ENCODE peak calls at places on chromosomes 7 and 10, in eight cellular contexts. I is lung, F is A549, W is Peyer's patch, P is gastrocnemius medialis, N is body of pancreas, K is suprapubic skin, V is uterus. T is an unnamed sample. For H3K4me1, the result is how much of the 10 kb centered on the place peaks cover.

GRCh38 chr7:82595176-82595575 is 151.6 kb upstream of the CACNA2D1 start:
- DNase-seq in I (no peak), F (no peak), W (no peak), P (no peak), N (no peak), K (no peak), V (no peak), T (no peak)

GRCh38 chr10:68081916-68082315 is 6.8 kb upstream of the HERC4 start:
- DNase-seq in I (no peak), F (no peak), W (no peak), P (no peak), N (no peak), K (no peak), V (no peak), T (no peak)

GRCh38 chr7:68176974-68177373 is 1180.3 kb downstream of the TYW1 start:
- DNase-seq in I (peak), F (peak), W (no peak), P (peak), N (peak), K (no peak), V (no peak), T (peak)

GRCh38 chr10:408223-408622 is 273.0 kb downstream of the ZMYND11 start:
- DNase-seq in I (no peak), F (no peak), W (no peak), P (no peak), N (no peak), K (no peak), V (no peak), T (no peak)

GRCh38 chr7:23075571-23075970 is 30.0 kb upstream of the KLHL7 start:
- DNase-seq in I (no peak), F (no peak), W (no peak), P (no peak), N (no peak), K (no peak), V (no peak), T (no peak)

GRCh38 chr7:131111-132094 is 61.0 kb upstream of the FAM20C start:
- DNase-seq in I (no peak), F (no peak), W (no peak), P (no peak), N (peak), K (no peak), V (peak), T (peak)

GRCh38 chr10:86017841-86018734 is 348.5 kb downstream of the GRID1 start:
- DNase-seq in I (peak), F (no peak), W (no peak), P (peak), N (peak), K (no peak), V (no peak), T (no peak)

GRCh38 chr10:115856580-115856979 is 416.4 kb downstream of the GFRA1 start:
- DNase-seq in I (no peak), F (no peak), W (no peak), P (no peak), N (no peak), K (no peak), V (no peak), T (no peak)

GRCh38 chr7:103870664-103871063 is 118.8 kb downstream of the RELN start:
- DNase-seq in I (no peak), F (no peak), W (no peak), P (no peak), N (no peak), K (no peak), V (no peak), T (no peak)

GRCh38 chr7:131501930-131502685 is 54.3 kb downstream of the PODXL start:
- DNase-seq in I (no peak), F (no peak), W (no peak), P (no peak), N (no peak), K (no peak), V (no peak), T (no peak)

GRCh38 chr10:93072713-93073538 is 767 bp upstream of the CYP26A1 start:
- DNase-seq in I (no peak), F (no peak), W (no peak), P (no peak), N (no peak), K (no peak), V (no peak), T (no peak)

GRCh38 chr7:137820677-137821420 is 25.9 kb downstream of the DGKI start:
- DNase-seq in I (peak), F (no peak), W (no peak), P (no peak), N (peak), K (no peak), V (peak), T (peak)

GRCh38 chr10:4196948-4197390 is 412.0 kb upstream of the KLF6 start:
- DNase-seq in I (no peak), F (no peak), W (no peak), P (no peak), N (no peak), K (no peak), V (no peak), T (no peak)

GRCh38 chr10:96860631-96861277 is 28.7 kb downstream of the LCOR start:
- DNase-seq in I (no peak), F (no peak), W (no peak), P (no peak), N (no peak), K (no peak), V (no peak), T (no peak)
- H3K4me1 ChIP-seq in I (under half), F (under half), W (under half), P (half or more), N (half or more), K (under half), V (under half), T (under half)

DNA sequence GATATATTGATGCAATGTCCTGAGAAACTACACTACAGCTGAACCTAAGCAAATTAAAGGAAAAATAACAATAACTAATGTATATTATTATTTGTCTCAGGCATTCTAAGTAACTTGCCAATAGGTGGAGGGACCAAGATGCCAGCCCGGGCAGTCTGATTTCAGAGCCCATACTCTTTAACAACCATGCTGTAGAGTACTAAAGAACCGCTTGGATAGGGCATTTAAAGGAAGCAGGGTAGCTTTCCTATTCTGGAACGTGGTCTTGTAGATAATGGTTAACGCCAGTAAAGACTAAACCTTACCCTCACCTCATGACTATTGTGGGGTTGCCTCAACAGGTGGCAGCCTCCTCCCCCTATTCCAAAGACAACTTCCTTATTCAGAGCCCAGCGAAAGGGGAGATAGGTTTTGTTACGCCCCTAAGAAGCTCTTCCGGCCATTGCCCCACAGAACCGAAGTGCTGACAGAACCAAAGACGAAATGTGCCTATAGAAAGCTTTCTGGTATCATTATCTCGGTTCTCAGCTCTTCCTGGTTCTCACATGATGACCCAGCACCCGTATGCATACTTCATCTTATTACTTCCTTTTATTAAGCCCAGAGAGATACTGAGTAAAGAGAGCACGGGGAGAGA is 707 bp upstream of the C1GALT1 start:
- DNase-seq in I (peak), F (peak), W (peak), P (no peak), N (peak), K (no peak), V (peak), T (peak)
- TF ChIP-seq CTCF in I (no peak), F (peak), W (no peak), P (no peak), N (no peak), K (no peak), V (no peak), T (no peak)

GRCh38 chr10:118308664-118309063 is 33.5 kb downstream of the FAM204A start:
- DNase-seq in I (no peak), F (no peak), W (no peak), P (no peak), N (no peak), K (no peak), V (no peak), T (no peak)
- H3K27ac ChIP-seq in I (no peak), F (no peak), W (no peak), P (no peak), N (no peak), K (no peak), V (peak), T (peak)

DNA sequence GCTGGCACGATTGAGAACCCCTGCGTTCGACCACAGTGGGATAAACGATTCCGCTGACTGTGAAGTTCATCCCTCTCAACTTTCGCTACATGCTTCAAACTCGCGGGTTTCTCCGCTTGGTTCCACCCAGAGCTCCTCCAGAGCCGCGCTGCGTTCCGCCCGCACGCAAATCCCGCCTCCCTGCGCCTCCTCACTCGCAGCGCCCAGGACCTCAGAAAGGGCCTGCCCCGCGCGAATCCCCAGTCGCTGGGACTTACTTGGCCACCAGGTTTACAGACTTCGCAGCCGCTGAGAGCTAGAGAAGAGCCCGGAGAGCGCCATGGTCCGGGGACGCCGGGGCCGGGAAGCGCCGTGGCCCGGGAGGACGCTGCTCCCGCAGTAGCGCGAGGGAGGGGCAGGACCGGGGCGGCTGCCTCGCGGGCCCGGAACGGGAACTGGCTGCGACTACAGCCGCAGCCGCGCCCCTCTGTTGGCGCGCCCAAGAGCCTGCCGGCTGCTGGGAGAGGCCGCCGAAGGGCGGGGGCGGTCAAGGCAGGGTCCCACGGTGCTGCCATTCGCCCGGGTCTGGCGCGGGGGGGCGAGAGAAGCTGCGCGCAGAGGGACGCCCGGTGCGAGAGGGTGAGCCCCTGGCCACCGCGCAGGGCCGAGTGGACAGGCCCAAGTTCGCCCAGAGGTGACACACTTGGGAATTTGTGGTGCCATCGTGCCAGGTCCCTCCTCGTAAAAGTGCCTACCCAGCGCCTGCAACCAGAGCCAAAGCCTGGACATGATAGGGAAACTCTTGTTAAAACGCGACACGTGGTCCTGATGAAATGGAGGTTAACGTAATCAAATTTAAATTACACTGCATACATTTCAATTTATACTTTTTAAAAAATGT is at the start of gene NOD1:
- DNase-seq in I (peak), F (peak), W (peak), P (peak), N (peak), K (peak), V (peak), T (peak)
- H3K4me1 ChIP-seq in I (under half), F (under half), W (under half), P (under half), N (under half), K (under half), V (under half), T (under half)

DNA sequence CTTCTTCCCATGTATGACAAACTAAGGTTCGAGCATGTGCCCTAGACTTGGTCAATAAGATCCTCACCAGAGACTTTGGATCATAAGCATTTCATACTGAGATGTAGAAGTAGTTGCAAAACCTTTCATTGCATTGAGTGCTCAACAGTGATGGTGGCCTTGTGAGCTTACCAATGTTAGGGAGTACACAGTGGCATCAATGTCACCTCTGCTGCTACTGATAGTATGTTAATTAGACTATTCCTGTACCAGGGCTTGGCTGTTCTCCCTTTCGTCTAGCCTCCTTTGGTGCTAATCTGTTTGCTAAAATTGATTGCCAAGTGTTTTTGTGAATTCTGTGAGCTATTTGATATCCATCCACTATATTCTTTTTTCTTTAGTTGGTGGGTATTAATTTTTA is 264.5 kb upstream of the SEMA3C start:
- DNase-seq in I (no peak), F (no peak), W (no peak), P (no peak), N (no peak), K (no peak), V (no peak), T (no peak)
- TF ChIP-seq CTCF in I (no peak), F (no peak), W (no peak), P (no peak), N (no peak), K (no peak), V (no peak), T (no peak)

GRCh38 chr10:30216811-30217210 is 132.3 kb downstream of the MTPAP start:
- DNase-seq in I (no peak), F (no peak), W (no peak), P (no peak), N (no peak), K (no peak), V (no peak), T (no peak)
- H3K27ac ChIP-seq in I (no peak), F (no peak), W (no peak), P (no peak), N (no peak), K (no peak), V (no peak), T (no peak)

GRCh38 chr7:43785425-43785824 is 26.9 kb downstream of the BLVRA start:
- DNase-seq in I (no peak), F (peak), W (no peak), P (no peak), N (peak), K (no peak), V (peak), T (no peak)
- H3K4me1 ChIP-seq in I (under half), F (under half), W (under half), P (under half), N (under half), K (under half), V (under half), T (under half)

GRCh38 chr7:114929570-114929969 is 7.7 kb downstream of the MDFIC start:
- DNase-seq in I (no peak), F (peak), W (no peak), P (no peak), N (no peak), K (no peak), V (no peak), T (no peak)
- TF ChIP-seq CTCF in I (no peak), F (peak), W (no peak), P (no peak), N (no peak), K (no peak), V (no peak), T (no peak)